ENCODE peak calls at places on chromosomes 1 and 21, in six cellular contexts. J is GM20000, O is mucosa of descending colon, Z is PC-3, G is foreskin fibroblast, V is ovary. L is an unnamed sample.

GRCh38 chr1:195053478-195053877 is 1554.8 kb downstream of the KCNT2 start:
- DNase-seq in Z (no peak), J (no peak), G (peak; percentile 1), V (no peak), O (no peak), L (no peak)

GRCh38 chr1:38991638-38992449 is 768 bp downstream of the AKIRIN1 start:
- DNase-seq in V (no peak), G (peak; percentile 66), O (peak; percentile 45), Z (peak; percentile 45), J (peak; percentile 13), L (peak; percentile 49)

GRCh38 chr21:17462276-17462981 is 50.4 kb upstream of the CXADR start:
- DNase-seq in V (no peak), G (no peak), J (no peak), O (peak; percentile 89), Z (peak; percentile 14), L (no peak)

GRCh38 chr1:192904438-192904895 is 95.6 kb downstream of the RGS2 start:
- DNase-seq in Z (peak; percentile 65), G (peak; percentile 82), J (no peak), V (no peak), O (peak; percentile 18), L (no peak)

GRCh38 chr21:30227633-30228404 is 11.9 kb upstream of the CLDN8 start:
- DNase-seq in V (no peak), J (no peak), Z (peak; percentile 99), G (peak; percentile 98), O (peak; percentile 38), L (no peak)

GRCh38 chr1:34354367-34354766 is 177.7 kb downstream of the C1orf94 start:
- DNase-seq in G (no peak), Z (no peak), V (no peak), J (no peak), O (no peak), L (no peak)

GRCh38 chr1:42913426-42914091 is 45.1 kb downstream of the SLC2A1 start:
- DNase-seq in O (peak; percentile 86), V (no peak), J (peak; percentile 80), G (peak; percentile 86), Z (peak; percentile 86), L (peak; percentile 72)

GRCh38 chr1:168279253-168279652 is 1.4 kb upstream of the TBX19 start:
- DNase-seq in O (no peak), V (no peak), J (no peak), G (no peak), Z (no peak), L (no peak)

GRCh38 chr1:55402676-55403464 is 187.7 kb upstream of the USP24 start:
- DNase-seq in Z (peak; percentile 64), G (peak; percentile 83), V (no peak), O (no peak), J (no peak), L (no peak)

GRCh38 chr1:203146042-203146369 is 18.5 kb downstream of the ADORA1 start:
- DNase-seq in O (no peak), V (no peak), J (no peak), G (no peak), Z (no peak), L (no peak)

GRCh38 chr1:240074422-240074821 is 17.3 kb upstream of the FMN2 start:
- DNase-seq in J (no peak), V (no peak), G (no peak), Z (no peak), O (no peak), L (no peak)

GRCh38 chr1:9404541-9404940 is 111.8 kb downstream of the SPSB1 start:
- DNase-seq in G (no peak), Z (no peak), J (no peak), V (no peak), O (no peak), L (no peak)

GRCh38 chr1:5509664-5510452 is 482.4 kb downstream of the NPHP4 start:
- DNase-seq in Z (peak; percentile 72), V (peak; percentile 72), G (peak; percentile 56), O (peak; percentile 72), J (peak; percentile 83), L (peak; percentile 84)

GRCh38 chr1:78606274-78606673 is 14.0 kb upstream of the IFI44L start:
- DNase-seq in V (no peak), O (no peak), J (no peak), G (no peak), Z (no peak), L (no peak)

GRCh38 chr1:78607334-78607927 is 12.8 kb upstream of the IFI44L start:
- DNase-seq in O (peak; percentile 29), Z (peak; percentile 69), G (peak; percentile 61), V (no peak), J (peak; percentile 16), L (no peak)

GRCh38 chr1:78603206-78603605 is 17.0 kb upstream of the IFI44L start:
- DNase-seq in Z (no peak), J (no peak), G (no peak), V (no peak), O (no peak), L (no peak)

GRCh38 chr1:78604643-78605042 is 15.6 kb upstream of the IFI44L start:
- DNase-seq in O (no peak), G (no peak), J (no peak), V (no peak), Z (no peak), L (no peak)

DNA sequence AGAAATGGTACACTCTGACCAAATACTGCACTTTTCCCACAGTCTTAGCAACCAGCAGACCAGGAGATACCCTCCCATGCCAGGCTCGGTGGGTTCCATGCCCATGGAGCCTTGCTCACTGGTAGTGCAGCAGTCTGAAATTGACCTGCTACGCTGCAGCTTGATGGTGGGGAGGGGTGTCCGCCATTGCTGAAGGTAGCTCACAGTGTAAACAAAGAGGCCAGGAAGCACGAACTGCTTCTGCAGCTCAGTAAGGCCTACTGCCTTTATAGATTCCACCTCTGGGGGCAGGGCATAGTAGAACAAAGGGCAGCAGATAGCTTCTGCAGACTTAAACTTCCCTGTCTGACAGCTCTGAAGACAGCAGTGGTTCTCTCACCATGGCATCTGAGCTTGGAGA is 12.3 kb upstream of the IFI44L start:
- DNase-seq in O (peak; percentile 55), J (no peak), G (no peak), V (no peak), Z (no peak), L (no peak)
- TF ChIP-seq CTCF in O (no peak), J (no peak), G (no peak), V (no peak), Z (no peak), L (no peak)

GRCh38 chr1:193926956-193927355 is 740.5 kb upstream of the B3GALT2 start:
- DNase-seq in J (no peak), Z (no peak), V (no peak), O (no peak), G (no peak), L (no peak)
- TF ChIP-seq CTCF in J (no peak), Z (no peak), V (no peak), O (no peak), G (no peak), L (no peak)

DNA sequence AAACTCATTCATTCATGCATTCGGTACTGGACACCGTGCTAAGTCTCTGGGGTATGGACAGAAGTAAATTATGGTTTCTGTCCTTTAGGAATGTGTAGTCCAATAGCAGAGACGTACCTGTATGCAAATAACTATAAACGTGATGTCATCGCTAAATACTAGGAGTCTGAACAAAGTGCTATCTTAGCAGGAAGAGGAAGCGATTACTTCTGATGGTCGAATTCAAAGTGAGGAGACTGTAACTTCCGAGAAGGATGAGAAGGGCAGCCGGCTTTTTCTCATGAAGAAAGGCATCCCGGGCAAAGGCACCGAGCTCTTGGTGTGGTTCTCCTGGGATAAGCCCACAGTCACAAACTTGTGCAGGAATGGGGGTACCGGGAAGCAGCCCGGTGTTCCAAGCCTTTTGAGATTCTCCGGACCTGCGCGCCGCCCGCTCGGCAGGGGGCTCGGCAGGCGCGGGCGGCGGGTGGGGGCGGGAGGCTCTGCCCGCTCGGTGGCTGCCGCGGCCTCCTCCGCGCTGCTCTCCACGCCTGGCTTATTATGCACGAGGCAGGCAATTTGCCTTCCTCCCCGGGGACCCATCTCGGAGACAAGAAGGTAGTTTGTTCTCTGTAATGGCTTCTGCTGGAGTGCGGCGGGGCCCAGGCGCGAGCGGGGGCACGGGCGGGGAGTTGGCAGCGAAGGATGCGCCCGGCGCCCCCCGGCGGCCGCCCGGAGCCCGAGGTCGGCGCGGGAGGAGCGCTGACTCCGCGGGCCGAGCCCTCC is 67.5 kb upstream of the CD1D start:
- DNase-seq in Z (no peak), O (peak; percentile 28), G (peak; percentile 78), V (peak; percentile 38), J (peak; percentile 48), L (peak; percentile 70)
- TF ChIP-seq CTCF in Z (no peak), O (no peak), G (no peak), V (no peak), J (no peak), L (peak; percentile 63)

GRCh38 chr1:209536843-209537242 is 46.7 kb upstream of the CAMK1G start:
- DNase-seq in J (no peak), G (no peak), V (no peak), O (no peak), Z (no peak), L (no peak)

GRCh38 chr1:209537336-209538114 is 46.0 kb upstream of the CAMK1G start:
- DNase-seq in V (no peak), G (no peak), Z (peak; percentile 26), O (no peak), J (no peak), L (no peak)

GRCh38 chr1:209529233-209529632 is 54.3 kb upstream of the CAMK1G start:
- DNase-seq in G (no peak), V (no peak), J (no peak), Z (no peak), O (no peak), L (no peak)

GRCh38 chr1:209530990-209531389 is 52.5 kb upstream of the CAMK1G start:
- DNase-seq in G (no peak), Z (peak; percentile 38), O (no peak), J (no peak), V (no peak), L (no peak)

GRCh38 chr1:209534496-209535250 is 48.8 kb upstream of the CAMK1G start:
- DNase-seq in O (no peak), G (no peak), V (no peak), Z (no peak), J (no peak), L (no peak)
- TF ChIP-seq CTCF in O (no peak), G (no peak), V (no peak), Z (peak; percentile 44), J (peak; percentile 4), L (no peak)

DNA sequence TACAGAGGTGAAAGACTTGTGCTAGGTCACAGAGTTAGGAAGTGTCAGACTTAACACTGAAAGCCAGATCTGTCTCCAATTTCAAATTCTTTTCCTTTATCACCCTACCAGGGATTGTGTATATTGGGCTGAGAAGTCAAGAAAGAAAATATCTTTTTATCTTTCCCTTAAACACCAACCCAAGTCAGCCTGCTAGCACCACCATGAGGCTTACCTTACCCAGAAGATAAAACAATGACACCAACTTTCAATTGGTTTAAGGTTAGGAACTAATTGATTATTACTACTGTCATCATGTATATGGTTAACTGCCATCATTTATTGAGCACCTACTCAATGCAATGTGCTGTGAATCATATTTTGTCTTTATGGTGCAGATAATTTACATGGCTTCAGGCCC is 178.9 kb upstream of the FOXD3 start:
- DNase-seq in Z (no peak), O (no peak), V (no peak), J (no peak), G (peak; percentile 33), L (no peak)
- TF ChIP-seq CTCF in Z (no peak), O (no peak), V (no peak), J (no peak), G (no peak), L (no peak)

L was measured in endothelial cell.